ENCODE peak calls at places on chromosomes 16 and 17, in four cellular contexts. Q is AG09309, O is psoas muscle, P is cardiac muscle cell. J is an unnamed sample.

GRCh38 chr16:54679531-54679930 is 251.1 kb upstream of the IRX5 start:
- DNase-seq in Q (no peak), O (no peak), P (no peak), J (no peak)

GRCh38 chr16:57184890-57185445 is 871 bp downstream of the PSME3IP1 start:
- DNase-seq in Q (no peak), O (no peak), P (no peak), J (no peak)

GRCh38 chr17:77959216-77959925 is 868 bp downstream of the TNRC6C start:
- DNase-seq in Q (no peak), O (peak; percentile 59), P (peak; percentile 17), J (no peak)

GRCh38 chr17:69874220-69874670 is 200.8 kb upstream of the KCNJ16 start:
- DNase-seq in Q (peak; percentile 86), O (no peak), P (peak; percentile 95), J (peak; percentile 14)

GRCh38 chr17:35590249-35590824 is 3.2 kb downstream of the AP2B1 start:
- DNase-seq in Q (no peak), O (no peak), P (no peak), J (no peak)

GRCh38 chr17:62614142-62614541 is 13.3 kb upstream of the MRC2 start:
- DNase-seq in Q (peak; percentile 79), O (peak; percentile 24), P (peak; percentile 87), J (no peak)

GRCh38 chr16:20870122-20870521 is 30.0 kb downstream of the DCUN1D3 start:
- DNase-seq in Q (no peak), O (no peak), P (no peak), J (no peak)

GRCh38 chr17:46949291-46950174 is 26.6 kb downstream of the GOSR2 start:
- DNase-seq in Q (no peak), O (no peak), P (no peak), J (no peak)

GRCh38 chr16:49463529-49463928 is 89.9 kb downstream of the C16orf78 start:
- DNase-seq in Q (no peak), O (peak; percentile 26), P (no peak), J (no peak)

GRCh38 chr16:6153901-6154300 is 1056.3 kb upstream of the EEF2KMT start:
- DNase-seq in Q (no peak), O (no peak), P (no peak), J (no peak)

GRCh38 chr17:35799942-35800341 is 4.5 kb upstream of the MMP28 start:
- DNase-seq in Q (no peak), O (peak; percentile 69), P (peak; percentile 80), J (no peak)

GRCh38 chr17:65797809-65798208 is 236.4 kb upstream of the AXIN2 start:
- DNase-seq in Q (no peak), O (no peak), P (peak; percentile 37), J (no peak)

GRCh38 chr16:50099957-50100648 is 34.3 kb downstream of the HEATR3 start:
- DNase-seq in Q (no peak), O (no peak), P (no peak), J (no peak)

GRCh38 chr17:39225974-39226683 is 384 bp upstream of the STAC2 start:
- DNase-seq in Q (no peak), O (peak; percentile 83), P (peak; percentile 75), J (no peak)

GRCh38 chr17:8947201-8947600 is 18.3 kb downstream of the PIK3R5 start:
- DNase-seq in Q (no peak), O (no peak), P (peak; percentile 9), J (no peak)

GRCh38 chr17:75785016-75785769 is 587 bp downstream of the UNK start:
- DNase-seq in Q (peak; percentile 53), O (peak; percentile 97), P (peak; percentile 97), J (no peak)

GRCh38 chr16:21001262-21001661 is 100.7 kb downstream of the LYRM1 start:
- DNase-seq in Q (no peak), O (no peak), P (peak; percentile 26), J (no peak)

GRCh38 chr17:78557598-78558039 is 19.6 kb downstream of the DNAH17 start:
- DNase-seq in Q (peak; percentile 45), O (no peak), P (peak; percentile 60), J (peak; percentile 34)

GRCh38 chr17:76207670-76208069 is 32.6 kb downstream of the RNF157 start:
- DNase-seq in Q (no peak), O (peak; percentile 64), P (no peak), J (no peak)

GRCh38 chr17:44900894-44901293 is 1.6 kb upstream of the EFTUD2 start:
- DNase-seq in Q (peak; percentile 35), O (no peak), P (peak; percentile 95), J (no peak)

GRCh38 chr16:53083123-53083522 is 28.3 kb downstream of the CHD9 start:
- DNase-seq in Q (no peak), O (no peak), P (peak; percentile 39), J (no peak)

GRCh38 chr16:908526-909155 is 62.1 kb downstream of the LMF1 start:
- DNase-seq in Q (no peak), O (peak; percentile 30), P (no peak), J (no peak)

GRCh38 chr17:75115545-75115944 is 5.8 kb downstream of the ARMC7 start:
- DNase-seq in Q (no peak), O (no peak), P (no peak), J (no peak)

GRCh38 chr17:4658478-4659305 is 17.2 kb upstream of the ALOX15 start:
- DNase-seq in Q (peak; percentile 38), O (no peak), P (peak; percentile 88), J (peak; percentile 31)

GRCh38 chr17:79615926-79616325 is 5.1 kb upstream of the RBFOX3 start:
- DNase-seq in Q (no peak), O (peak; percentile 24), P (no peak), J (no peak)

GRCh38 chr17:32921013-32921412 is 6.9 kb upstream of the TMEM98 start:
- DNase-seq in Q (no peak), O (no peak), P (no peak), J (no peak)

GRCh38 chr17:80270836-80271235 is 10.2 kb downstream of the RNF213 start:
- DNase-seq in Q (no peak), O (no peak), P (peak; percentile 52), J (no peak)

GRCh38 chr16:67341250-67341649 is 14.6 kb downstream of the LRRC36 start:
- DNase-seq in Q (no peak), O (no peak), P (no peak), J (no peak)

GRCh38 chr16:67336646-67337045 is 10.0 kb downstream of the LRRC36 start:
- DNase-seq in Q (no peak), O (no peak), P (no peak), J (no peak)

GRCh38 chr16:67336111-67336510 is 9.5 kb downstream of the LRRC36 start:
- DNase-seq in Q (no peak), O (no peak), P (no peak), J (no peak)

GRCh38 chr16:67342616-67343015 is 16.0 kb downstream of the LRRC36 start:
- DNase-seq in Q (no peak), O (no peak), P (no peak), J (no peak)

GRCh38 chr16:67339453-67339852 is 12.8 kb downstream of the LRRC36 start:
- DNase-seq in Q (no peak), O (no peak), P (peak; percentile 49), J (no peak)
- TF ChIP-seq CTCF in Q (peak; percentile 30), O (no peak), P (peak; percentile 33), J (no peak)

DNA sequence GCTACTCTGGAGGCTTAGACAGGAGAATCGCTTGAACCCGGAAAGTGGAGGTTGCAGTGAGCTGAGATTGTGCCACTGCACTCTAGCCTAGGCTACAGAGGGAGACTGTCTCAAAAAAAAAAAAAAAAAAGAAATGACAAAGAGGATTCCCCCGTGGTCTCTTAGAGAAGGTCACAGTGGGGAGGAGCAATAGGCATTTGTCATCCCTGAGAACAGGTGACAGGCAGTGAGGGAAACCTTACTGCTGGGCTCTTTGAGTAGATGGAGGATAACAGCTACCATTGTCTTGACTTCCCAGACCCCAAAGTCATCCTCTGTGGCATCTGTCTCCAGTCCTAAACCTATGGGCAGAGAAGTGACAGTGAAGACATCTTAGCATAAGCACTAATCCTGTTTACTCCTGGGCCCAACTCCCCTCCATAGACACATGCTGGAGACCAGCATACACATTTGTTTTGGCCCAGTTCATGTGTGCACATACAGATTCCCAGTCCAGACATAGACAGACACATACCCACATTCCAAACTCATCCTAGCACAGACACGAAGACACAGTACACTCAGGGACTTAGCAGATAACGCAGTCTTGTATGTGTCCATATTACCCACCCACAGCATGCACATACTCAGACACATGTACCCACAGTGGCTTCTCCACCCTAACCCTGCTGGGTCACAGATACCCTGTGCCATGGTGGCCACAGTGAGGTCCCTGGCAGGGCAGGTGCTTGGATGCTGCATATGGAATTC is 2.7 kb downstream of the ESRP2 start:
- DNase-seq in Q (no peak), O (no peak), P (no peak), J (no peak)
- H3K4me3 ChIP-seq in Q (no peak overlapping the region), O (no peak overlapping the region), P (no peak overlapping the region), J (no peak overlapping the region)

DNA sequence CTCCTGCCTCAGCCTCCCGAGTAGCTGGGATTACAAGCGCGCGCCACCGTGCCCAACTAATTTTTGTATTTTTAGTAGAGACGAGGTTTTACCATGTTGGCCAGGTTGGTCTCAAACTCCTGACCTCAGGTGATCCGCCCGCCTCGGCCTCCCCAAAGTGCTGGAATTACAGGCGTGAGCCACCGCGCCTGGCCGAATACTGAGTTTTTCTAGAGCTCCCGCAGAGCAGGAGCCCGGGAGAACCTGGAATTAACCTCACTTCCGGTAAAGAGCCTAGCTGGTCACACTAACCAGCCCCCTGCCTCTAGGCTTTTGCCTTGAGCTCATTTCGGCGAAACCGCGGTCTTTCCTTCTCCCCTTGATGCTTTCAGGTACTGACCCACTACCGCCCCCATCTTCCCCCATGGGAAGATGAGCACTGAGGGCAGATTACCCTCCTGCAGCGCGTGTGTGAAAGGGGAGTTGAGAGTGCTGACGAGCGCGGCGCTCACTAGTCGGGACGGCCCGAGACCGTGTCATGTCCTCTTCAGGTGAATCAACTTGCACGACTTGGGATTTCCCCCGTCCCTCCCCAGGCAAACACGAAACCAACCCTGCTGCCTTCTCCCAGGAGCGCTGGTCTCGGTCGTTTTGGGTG is 743 bp upstream of the NEK8 start:
- DNase-seq in Q (no peak), O (peak; percentile 73), P (peak; percentile 34), J (no peak)
- TF ChIP-seq CTCF in Q (peak; percentile 30), O (no peak), P (peak; percentile 35), J (peak; percentile 17)

GRCh38 chr16:17591655-17592405 is 121.1 kb upstream of the XYLT1 start:
- DNase-seq in Q (no peak), O (no peak), P (no peak), J (no peak)

GRCh38 chr16:17589898-17590297 is 119.1 kb upstream of the XYLT1 start:
- DNase-seq in Q (no peak), O (no peak), P (no peak), J (no peak)

GRCh38 chr16:17585449-17586080 is 114.8 kb upstream of the XYLT1 start:
- DNase-seq in Q (no peak), O (no peak), P (no peak), J (no peak)

DNA sequence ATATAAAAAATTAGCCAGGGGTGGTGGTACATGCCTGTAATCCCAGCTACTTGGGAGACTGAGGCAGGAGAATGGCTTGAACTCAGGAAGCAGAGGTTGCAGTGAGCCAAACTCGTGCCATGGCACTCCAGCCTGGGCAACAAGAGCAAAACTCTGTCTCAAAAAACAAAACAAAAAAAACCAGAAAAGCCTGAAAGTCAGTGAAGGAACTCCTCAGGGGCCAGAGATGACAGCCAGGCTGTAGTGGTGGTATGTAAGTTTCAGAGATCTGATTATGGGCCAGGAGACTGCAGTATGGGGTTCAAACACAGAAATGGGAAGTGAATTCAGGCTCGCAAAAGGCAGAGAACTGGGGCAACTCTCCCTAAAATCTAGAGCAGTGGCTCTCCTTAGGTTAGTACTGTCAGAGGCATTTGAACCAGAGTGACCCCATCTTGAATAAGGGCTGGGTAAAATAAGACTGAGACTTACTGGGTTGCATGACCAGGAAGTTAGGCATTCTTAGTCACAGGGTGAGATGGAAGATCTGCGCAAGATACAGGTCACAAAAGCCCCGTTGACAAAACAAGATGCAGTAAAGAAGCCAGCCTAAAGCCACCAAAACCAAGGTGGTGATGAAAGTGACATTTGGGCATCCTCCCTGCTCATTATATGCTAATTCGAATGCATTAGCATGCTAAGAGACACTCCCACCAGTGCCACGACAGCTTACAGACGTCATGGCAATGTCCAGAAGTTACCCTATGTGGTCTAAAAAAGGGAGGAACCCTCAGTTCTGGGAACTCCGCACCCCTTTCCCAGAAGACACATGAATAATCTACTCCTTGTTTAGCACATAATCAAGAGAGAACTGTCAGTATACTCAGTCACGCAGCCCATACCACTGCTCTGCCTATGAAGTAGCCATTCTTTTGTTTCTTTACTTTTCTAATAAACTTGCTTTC is 120.2 kb upstream of the XYLT1 start:
- DNase-seq in Q (peak; percentile 54), O (no peak), P (no peak), J (no peak)
- H3K4me3 ChIP-seq in Q (peak overlapping the region; percentile 21), O (no peak overlapping the region), P (no peak overlapping the region), J (no peak overlapping the region)